ENCODE peak calls at places on chromosomes 6 and 20, in nine cellular contexts. P, H, Q, S, M, A, N, E and Z are unnamed samples.

GRCh38 chr6:35601331-35602132 is 87.2 kb downstream of the FKBP5 start:
- DNase-seq in Q (no peak), A (peak; percentile 69), E (peak; percentile 54), N (no peak), M (peak; percentile 67), P (peak; percentile 71), H (peak; percentile 62), S (no peak), Z (peak; percentile 88)

GRCh38 chr6:43896474-43896873 is 126.5 kb downstream of the VEGFA start:
- DNase-seq in M (no peak), P (no peak), S (no peak), Q (no peak), N (no peak), E (no peak), A (no peak), H (no peak), Z (no peak)

GRCh38 chr20:35368616-35369423 is 43.0 kb downstream of the UQCC1 start:
- DNase-seq in E (peak; percentile 2), A (no peak), P (peak; percentile 40), M (no peak), S (no peak), N (no peak), H (no peak), Q (peak; percentile 23), Z (no peak)

GRCh38 chr6:73484438-73484837 is 22.9 kb downstream of the MTO1 start:
- DNase-seq in H (no peak), M (no peak), S (no peak), E (no peak), P (no peak), A (no peak), Q (no peak), N (no peak), Z (no peak)

GRCh38 chr6:44493132-44493531 is 105.6 kb downstream of the CDC5L start:
- DNase-seq in M (no peak), Q (no peak), P (no peak), S (peak; percentile 50), E (no peak), A (no peak), H (no peak), N (no peak), Z (no peak)

GRCh38 chr6:166627039-166627874 is at the start of gene RPS6KA2:
- DNase-seq in S (peak; percentile 100), M (peak; percentile 100), N (peak; percentile 98), A (peak; percentile 100), E (peak; percentile 100), P (peak; percentile 99), Q (peak; percentile 100), H (peak; percentile 100), Z (peak; percentile 99)

GRCh38 chr6:41571066-41571780 is 25.0 kb downstream of the FOXP4 start:
- DNase-seq in A (no peak), E (no peak), S (no peak), N (no peak), M (no peak), Q (no peak), H (no peak), P (no peak), Z (no peak)

GRCh38 chr6:131398176-131398575 is 174.8 kb upstream of the ARG1 start:
- DNase-seq in M (no peak), H (no peak), A (no peak), P (no peak), E (no peak), Q (no peak), N (no peak), S (no peak), Z (no peak)

GRCh38 chr6:56618050-56618449 is 24.6 kb downstream of the DST start:
- DNase-seq in E (no peak), S (no peak), N (no peak), H (no peak), Q (no peak), M (no peak), P (no peak), A (no peak), Z (no peak)

GRCh38 chr6:158387036-158387435 is 74.8 kb downstream of the TULP4 start:
- DNase-seq in P (no peak), Q (no peak), S (no peak), A (no peak), E (no peak), N (no peak), H (no peak), M (no peak), Z (no peak)